ENCODE peak calls at places on chromosomes 5 and 9, in ten cellular contexts. One of them, this sample, is unnamed.
A peak's percentile ranks its signal among the peaks of the same experiment; 100 is the strongest.

GRCh38 chr5:133331866-133332731 is 280.2 kb downstream of the FSTL4 start:
- DNase-seq in IMR-90: no peak
- DNase-seq in NB4: no peak
- DNase-seq in esophagus squamous epithelium: no peak
- DNase-seq in heart left ventricle: no peak
- DNase-seq in uterus: no peak
- DNase-seq in right lobe of liver: no peak
- DNase-seq in A549: no peak
- DNase-seq in prostate gland: no peak
- DNase-seq in GM12892: no peak
- DNase-seq in this sample: no peak

GRCh38 chr5:16536818-16537217 is 71.2 kb upstream of the ZNF622 start:
- DNase-seq in IMR-90: no peak
- DNase-seq in NB4: no peak
- DNase-seq in esophagus squamous epithelium: no peak
- DNase-seq in heart left ventricle: no peak
- DNase-seq in uterus: no peak
- DNase-seq in right lobe of liver: no peak
- DNase-seq in A549: no peak
- DNase-seq in prostate gland: no peak
- DNase-seq in GM12892: no peak
- DNase-seq in this sample: no peak

GRCh38 chr5:31470608-31471007 is 61.3 kb downstream of the DROSHA start:
- DNase-seq in IMR-90: peak; percentile 54
- DNase-seq in NB4: no peak
- DNase-seq in esophagus squamous epithelium: peak; percentile 1
- DNase-seq in heart left ventricle: peak; percentile 60
- DNase-seq in uterus: peak; percentile 23
- DNase-seq in right lobe of liver: peak; percentile 43
- DNase-seq in A549: no peak
- DNase-seq in prostate gland: no peak
- DNase-seq in GM12892: no peak
- DNase-seq in this sample: peak; percentile 89

GRCh38 chr9:89410709-89411111 is 87.2 kb downstream of the SEMA4D start:
- DNase-seq in IMR-90: no peak
- DNase-seq in NB4: no peak
- DNase-seq in esophagus squamous epithelium: no peak
- DNase-seq in heart left ventricle: no peak
- DNase-seq in uterus: no peak
- DNase-seq in right lobe of liver: no peak
- DNase-seq in A549: no peak
- DNase-seq in prostate gland: no peak
- DNase-seq in GM12892: peak; percentile 58
- DNase-seq in this sample: no peak

GRCh38 chr5:16520806-16521205 is 55.2 kb upstream of the ZNF622 start:
- DNase-seq in IMR-90: no peak
- DNase-seq in NB4: no peak
- DNase-seq in esophagus squamous epithelium: no peak
- DNase-seq in heart left ventricle: no peak
- DNase-seq in uterus: no peak
- DNase-seq in right lobe of liver: no peak
- DNase-seq in A549: no peak
- DNase-seq in prostate gland: no peak
- DNase-seq in GM12892: no peak
- DNase-seq in this sample: no peak

GRCh38 chr9:111023090-111023489 is 15.2 kb downstream of the LPAR1 start:
- DNase-seq in IMR-90: no peak
- DNase-seq in NB4: no peak
- DNase-seq in esophagus squamous epithelium: no peak
- DNase-seq in heart left ventricle: no peak
- DNase-seq in uterus: no peak
- DNase-seq in right lobe of liver: no peak
- DNase-seq in A549: no peak
- DNase-seq in prostate gland: no peak
- DNase-seq in GM12892: no peak
- DNase-seq in this sample: no peak

GRCh38 chr9:136484153-136485048 is 1.6 kb upstream of the SEC16A start:
- DNase-seq in IMR-90: no peak
- DNase-seq in NB4: peak; percentile 17
- DNase-seq in esophagus squamous epithelium: no peak
- DNase-seq in heart left ventricle: peak; percentile 46
- DNase-seq in uterus: peak; percentile 39
- DNase-seq in right lobe of liver: peak; percentile 78
- DNase-seq in A549: peak; percentile 73
- DNase-seq in prostate gland: peak; percentile 27
- DNase-seq in GM12892: no peak
- DNase-seq in this sample: peak; percentile 40

GRCh38 chr9:74444389-74444788 is 52.7 kb upstream of the RORB start:
- DNase-seq in IMR-90: no peak
- DNase-seq in NB4: no peak
- DNase-seq in esophagus squamous epithelium: no peak
- DNase-seq in heart left ventricle: peak; percentile 31
- DNase-seq in uterus: no peak
- DNase-seq in right lobe of liver: no peak
- DNase-seq in A549: no peak
- DNase-seq in prostate gland: no peak
- DNase-seq in GM12892: no peak
- DNase-seq in this sample: no peak

GRCh38 chr5:33400675-33401074 is 40.1 kb upstream of the TARS1 start:
- DNase-seq in IMR-90: no peak
- DNase-seq in NB4: peak; percentile 14
- DNase-seq in esophagus squamous epithelium: no peak
- DNase-seq in heart left ventricle: no peak
- DNase-seq in uterus: no peak
- DNase-seq in right lobe of liver: no peak
- DNase-seq in A549: no peak
- DNase-seq in prostate gland: no peak
- DNase-seq in GM12892: no peak
- DNase-seq in this sample: no peak

GRCh38 chr5:154753792-154754191 is 1.4 kb upstream of the LARP1 start:
- DNase-seq in IMR-90: peak; percentile 97
- DNase-seq in NB4: peak; percentile 40
- DNase-seq in esophagus squamous epithelium: peak; percentile 4
- DNase-seq in heart left ventricle: peak; percentile 80
- DNase-seq in uterus: peak; percentile 91
- DNase-seq in right lobe of liver: no peak
- DNase-seq in A549: peak; percentile 22
- DNase-seq in prostate gland: peak; percentile 71
- DNase-seq in GM12892: no peak
- DNase-seq in this sample: no peak

DNA sequence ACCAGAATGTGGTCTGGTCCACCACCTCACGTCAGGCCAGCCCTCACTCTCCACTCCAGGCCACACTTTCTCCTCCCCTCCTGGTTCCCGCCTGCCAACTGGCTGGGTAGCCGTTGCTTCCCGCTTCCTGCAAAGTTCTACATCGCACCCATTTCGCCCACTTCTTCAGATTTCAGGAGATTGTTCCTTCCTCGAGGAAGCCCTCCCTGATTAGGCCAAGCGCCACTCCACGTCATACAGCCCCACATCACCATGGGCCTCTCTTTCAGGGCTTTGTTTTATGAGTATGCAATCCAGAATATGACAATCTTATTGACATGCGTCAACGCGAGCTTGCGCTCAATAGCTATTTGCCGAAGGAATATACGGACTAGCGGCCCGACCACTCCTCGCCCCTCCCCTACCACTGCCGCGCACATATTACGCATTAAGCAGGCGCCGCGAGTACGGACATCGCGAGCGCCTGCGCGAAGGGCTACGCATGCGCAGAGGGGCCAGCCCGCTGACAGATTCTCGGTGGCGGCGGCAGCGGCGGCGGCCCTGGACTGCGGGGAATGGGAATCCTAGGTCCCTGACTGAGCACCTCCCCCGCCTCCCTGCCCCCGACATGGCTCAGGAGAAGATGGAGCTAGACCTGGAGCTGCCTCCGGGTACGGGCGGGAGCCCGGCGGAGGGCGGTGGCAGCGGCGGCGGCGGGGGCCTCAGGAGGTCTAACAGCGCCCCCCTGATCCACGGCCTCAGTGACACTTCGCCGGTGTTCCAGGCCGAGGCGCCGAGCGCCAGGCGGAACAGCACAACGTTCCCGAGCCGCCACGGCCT is 74.7 kb downstream of the PIP5K1B start:
- DNase-seq in IMR-90: peak; percentile 92
- DNase-seq in NB4: peak; percentile 89
- DNase-seq in esophagus squamous epithelium: peak; percentile 70
- DNase-seq in heart left ventricle: peak; percentile 97
- DNase-seq in uterus: peak; percentile 94
- DNase-seq in right lobe of liver: peak; percentile 94
- DNase-seq in A549: peak; percentile 93
- DNase-seq in prostate gland: peak; percentile 85
- DNase-seq in GM12892: peak; percentile 58
- DNase-seq in this sample: peak; percentile 97
- TF ChIP-seq POLR2A in IMR-90: peak; percentile 73
- TF ChIP-seq POLR2A in NB4: peak; percentile 71
- TF ChIP-seq POLR2A in esophagus squamous epithelium: peak; percentile 81
- TF ChIP-seq POLR2A in heart left ventricle: peak; percentile 93
- TF ChIP-seq POLR2A in uterus: peak; percentile 93
- TF ChIP-seq POLR2A in right lobe of liver: peak; percentile 90
- TF ChIP-seq POLR2A in A549: peak; percentile 57
- TF ChIP-seq POLR2A in prostate gland: peak; percentile 81
- TF ChIP-seq POLR2A in GM12892: peak; percentile 80
- TF ChIP-seq POLR2A in this sample: peak; percentile 90

GRCh38 chr9:99103505-99103904 is 1.4 kb upstream of the TGFBR1 start:
- DNase-seq in IMR-90: peak; percentile 9
- DNase-seq in NB4: no peak
- DNase-seq in esophagus squamous epithelium: no peak
- DNase-seq in heart left ventricle: no peak
- DNase-seq in uterus: peak; percentile 30
- DNase-seq in right lobe of liver: no peak
- DNase-seq in A549: peak; percentile 18
- DNase-seq in prostate gland: no peak
- DNase-seq in GM12892: no peak
- DNase-seq in this sample: no peak

GRCh38 chr9:99103909-99104458 is 929 bp upstream of the TGFBR1 start:
- DNase-seq in IMR-90: peak; percentile 61
- DNase-seq in NB4: no peak
- DNase-seq in esophagus squamous epithelium: no peak
- DNase-seq in heart left ventricle: no peak
- DNase-seq in uterus: peak; percentile 55
- DNase-seq in right lobe of liver: no peak
- DNase-seq in A549: peak; percentile 14
- DNase-seq in prostate gland: peak; percentile 17
- DNase-seq in GM12892: no peak
- DNase-seq in this sample: no peak

GRCh38 chr9:99106044-99106375 is 1.1 kb downstream of the TGFBR1 start:
- DNase-seq in IMR-90: no peak
- DNase-seq in NB4: no peak
- DNase-seq in esophagus squamous epithelium: no peak
- DNase-seq in heart left ventricle: no peak
- DNase-seq in uterus: no peak
- DNase-seq in right lobe of liver: no peak
- DNase-seq in A549: no peak
- DNase-seq in prostate gland: no peak
- DNase-seq in GM12892: no peak
- DNase-seq in this sample: no peak

GRCh38 chr9:99104459-99105151 is at the start of gene TGFBR1:
- DNase-seq in IMR-90: peak; percentile 89
- DNase-seq in NB4: peak; percentile 96
- DNase-seq in esophagus squamous epithelium: peak; percentile 63
- DNase-seq in heart left ventricle: peak; percentile 96
- DNase-seq in uterus: peak; percentile 90
- DNase-seq in right lobe of liver: peak; percentile 96
- DNase-seq in A549: peak; percentile 89
- DNase-seq in prostate gland: peak; percentile 93
- DNase-seq in GM12892: peak; percentile 96
- DNase-seq in this sample: peak; percentile 94

DNA sequence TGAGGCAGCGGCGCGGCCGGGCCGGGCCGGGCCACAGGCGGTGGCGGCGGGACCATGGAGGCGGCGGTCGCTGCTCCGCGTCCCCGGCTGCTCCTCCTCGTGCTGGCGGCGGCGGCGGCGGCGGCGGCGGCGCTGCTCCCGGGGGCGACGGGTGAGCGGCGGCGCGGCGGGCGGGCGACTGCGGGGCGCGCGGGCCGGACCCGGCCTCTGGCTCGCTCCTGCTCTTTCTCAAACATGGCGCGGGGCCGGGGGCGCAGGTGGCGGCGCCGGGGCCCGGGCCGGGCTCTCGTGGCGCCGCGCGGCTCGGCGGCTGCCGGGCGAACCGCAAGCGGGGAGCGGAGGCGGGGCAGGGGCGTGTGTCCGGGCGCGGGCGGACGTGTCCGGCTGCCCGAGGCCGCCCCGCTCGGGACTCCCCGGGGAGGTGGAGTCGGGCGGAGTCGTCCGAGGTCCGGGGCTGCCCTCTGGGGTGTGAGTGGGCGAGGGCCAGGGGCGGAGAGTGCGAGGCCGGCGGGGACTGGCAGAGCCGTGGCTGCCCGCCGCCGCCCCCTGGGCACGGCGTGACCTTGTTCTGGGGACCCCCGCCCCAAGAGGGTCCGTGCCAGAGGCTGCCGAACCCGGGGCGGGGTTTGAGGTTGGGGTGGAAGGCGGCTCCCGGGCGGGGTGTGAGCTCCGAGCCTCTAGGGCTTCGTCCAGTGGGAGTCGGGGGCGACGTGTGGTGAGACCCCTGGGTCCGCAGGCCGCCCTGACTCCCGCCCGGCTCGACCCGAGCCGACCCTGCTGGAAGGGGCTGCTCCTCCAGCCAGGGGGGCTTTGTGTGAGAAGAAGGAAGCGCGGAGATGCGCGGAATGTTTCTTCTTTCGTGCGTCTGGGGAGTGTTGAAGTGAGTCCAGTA is 485 bp downstream of the TGFBR1 start:
- DNase-seq in IMR-90: peak; percentile 73
- DNase-seq in NB4: peak; percentile 74
- DNase-seq in esophagus squamous epithelium: peak; percentile 15
- DNase-seq in heart left ventricle: peak; percentile 87
- DNase-seq in uterus: peak; percentile 65
- DNase-seq in right lobe of liver: peak; percentile 94
- DNase-seq in A549: peak; percentile 63
- DNase-seq in prostate gland: peak; percentile 43
- DNase-seq in GM12892: peak; percentile 62
- DNase-seq in this sample: peak; percentile 79
- TF ChIP-seq POLR2A in IMR-90: peak; percentile 74
- TF ChIP-seq POLR2A in NB4: no peak
- TF ChIP-seq POLR2A in esophagus squamous epithelium: peak; percentile 36
- TF ChIP-seq POLR2A in heart left ventricle: no peak
- TF ChIP-seq POLR2A in uterus: no peak
- TF ChIP-seq POLR2A in right lobe of liver: no peak
- TF ChIP-seq POLR2A in A549: peak; percentile 63
- TF ChIP-seq POLR2A in prostate gland: peak; percentile 54
- TF ChIP-seq POLR2A in GM12892: no peak
- TF ChIP-seq POLR2A in this sample: no peak

GRCh38 chr9:35096035-35096849 is at the start of gene PIGO:
- DNase-seq in IMR-90: peak; percentile 76
- DNase-seq in NB4: peak; percentile 98
- DNase-seq in esophagus squamous epithelium: peak; percentile 63
- DNase-seq in heart left ventricle: peak; percentile 91
- DNase-seq in uterus: peak; percentile 79
- DNase-seq in right lobe of liver: peak; percentile 92
- DNase-seq in A549: peak; percentile 94
- DNase-seq in prostate gland: peak; percentile 82
- DNase-seq in GM12892: peak; percentile 89
- DNase-seq in this sample: peak; percentile 92
- TF ChIP-seq POLR2A in IMR-90: no peak
- TF ChIP-seq POLR2A in NB4: peak; percentile 82
- TF ChIP-seq POLR2A in esophagus squamous epithelium: peak; percentile 46
- TF ChIP-seq POLR2A in heart left ventricle: peak; percentile 37
- TF ChIP-seq POLR2A in uterus: peak; percentile 65
- TF ChIP-seq POLR2A in right lobe of liver: peak; percentile 82
- TF ChIP-seq POLR2A in A549: peak; percentile 71
- TF ChIP-seq POLR2A in prostate gland: peak; percentile 32
- TF ChIP-seq POLR2A in GM12892: peak; percentile 91
- TF ChIP-seq POLR2A in this sample: peak; percentile 89

GRCh38 chr9:129884220-129885017 is 49.2 kb downstream of the USP20 start:
- DNase-seq in IMR-90: peak; percentile 71
- DNase-seq in NB4: peak; percentile 96
- DNase-seq in esophagus squamous epithelium: peak; percentile 53
- DNase-seq in heart left ventricle: peak; percentile 89
- DNase-seq in uterus: peak; percentile 84
- DNase-seq in right lobe of liver: peak; percentile 92
- DNase-seq in A549: peak; percentile 83
- DNase-seq in prostate gland: peak; percentile 89
- DNase-seq in GM12892: peak; percentile 87
- DNase-seq in this sample: peak; percentile 94
- TF ChIP-seq POLR2A in IMR-90: no peak
- TF ChIP-seq POLR2A in NB4: peak; percentile 93
- TF ChIP-seq POLR2A in esophagus squamous epithelium: peak; percentile 49
- TF ChIP-seq POLR2A in heart left ventricle: no peak
- TF ChIP-seq POLR2A in uterus: peak; percentile 21
- TF ChIP-seq POLR2A in right lobe of liver: peak; percentile 31
- TF ChIP-seq POLR2A in A549: peak; percentile 71
- TF ChIP-seq POLR2A in prostate gland: peak; percentile 48
- TF ChIP-seq POLR2A in GM12892: peak; percentile 70
- TF ChIP-seq POLR2A in this sample: peak; percentile 91

This sample was measured in erythroblast.